ENCODE peak calls at places on chromosomes 16 and 17, in four cellular contexts. T, C, U and I are unnamed samples.

GRCh38 chr17:76307966-76308338 is at the start of gene QRICH2:
- DNase-seq in T (no peak), C (no peak), U (no peak), I (no peak)

GRCh38 chr16:11190585-11191565 is 65.1 kb downstream of the SOCS1 start:
- DNase-seq in T (peak), C (peak), U (peak), I (no peak)

GRCh38 chr17:6257339-6257738 is 177.6 kb downstream of the AIPL1 start:
- DNase-seq in T (peak), C (no peak), U (peak), I (no peak)

GRCh38 chr16:77805403-77805802 is 17.0 kb downstream of the VAT1L start:
- DNase-seq in T (no peak), C (no peak), U (no peak), I (no peak)

GRCh38 chr17:82064433-82065192 is 991 bp downstream of the DUS1L start:
- DNase-seq in T (no peak), C (peak), U (no peak), I (no peak)

GRCh38 chr16:10896723-10897122 is 19.7 kb downstream of the CIITA start:
- DNase-seq in T (no peak), C (no peak), U (no peak), I (no peak)

GRCh38 chr16:2523801-2524231 is 3.6 kb downstream of the AMDHD2 start:
- DNase-seq in T (no peak), C (no peak), U (no peak), I (no peak)

GRCh38 chr16:31128711-31129567 is 6.6 kb downstream of the PRSS8 start:
- DNase-seq in T (no peak), C (no peak), U (no peak), I (no peak)

GRCh38 chr16:75044800-75045361 is 46.1 kb downstream of the ZNRF1 start:
- DNase-seq in T (no peak), C (peak), U (no peak), I (no peak)

GRCh38 chr17:47694018-47694817 is at the start of gene TBKBP1:
- DNase-seq in T (no peak), C (peak), U (peak), I (peak)